ENCODE peak calls at places on chromosomes 12 and 14, in four cellular contexts. One of them, this sample, is unnamed.

GRCh38 chr12:106917503-106917902 is 38.2 kb upstream of the TMEM263 start:
- DNase-seq in K562: no peak
- DNase-seq in GM12878: no peak
- DNase-seq in SK-N-SH: no peak
- DNase-seq in this sample: no peak

GRCh38 chr12:113173081-113173698 is 12.1 kb downstream of the DDX54 start:
- DNase-seq in K562: no peak
- DNase-seq in GM12878: no peak
- DNase-seq in SK-N-SH: no peak
- DNase-seq in this sample: no peak

GRCh38 chr14:73741386-73741875 is 27.2 kb upstream of the PNMA1 start:
- DNase-seq in K562: peak; percentile 93
- DNase-seq in GM12878: no peak
- DNase-seq in SK-N-SH: peak; percentile 58
- DNase-seq in this sample: peak; percentile 69

GRCh38 chr14:103427485-103428443 is 42.5 kb downstream of the MARK3 start:
- DNase-seq in K562: peak; percentile 67
- DNase-seq in GM12878: peak; percentile 36
- DNase-seq in SK-N-SH: no peak
- DNase-seq in this sample: peak; percentile 19

GRCh38 chr14:104277416-104278213 is 139.2 kb downstream of the KIF26A start:
- DNase-seq in K562: no peak
- DNase-seq in GM12878: no peak
- DNase-seq in SK-N-SH: no peak
- DNase-seq in this sample: peak; percentile 4

GRCh38 chr14:71248204-71248603 is 340.9 kb downstream of the PCNX1 start:
- DNase-seq in K562: no peak
- DNase-seq in GM12878: no peak
- DNase-seq in SK-N-SH: no peak
- DNase-seq in this sample: no peak

GRCh38 chr14:61558271-61558670 is 137.0 kb upstream of the HIF1A start:
- DNase-seq in K562: no peak
- DNase-seq in GM12878: no peak
- DNase-seq in SK-N-SH: no peak
- DNase-seq in this sample: no peak

GRCh38 chr14:79186523-79186922 is 1016.4 kb downstream of the NRXN3 start:
- DNase-seq in K562: no peak
- DNase-seq in GM12878: no peak
- DNase-seq in SK-N-SH: no peak
- DNase-seq in this sample: no peak

GRCh38 chr12:102498471-102498870 is 18.1 kb upstream of the IGF1 start:
- DNase-seq in K562: no peak
- DNase-seq in GM12878: no peak
- DNase-seq in SK-N-SH: no peak
- DNase-seq in this sample: no peak

GRCh38 chr14:42222924-42223471 is 616.3 kb downstream of the LRFN5 start:
- DNase-seq in K562: no peak
- DNase-seq in GM12878: peak; percentile 67
- DNase-seq in SK-N-SH: no peak
- DNase-seq in this sample: no peak

GRCh38 chr12:112808176-112808575 is 16.6 kb downstream of the RPH3A start:
- DNase-seq in K562: no peak
- DNase-seq in GM12878: no peak
- DNase-seq in SK-N-SH: no peak
- DNase-seq in this sample: no peak

GRCh38 chr12:92470608-92471021 is 232.2 kb upstream of the PLEKHG7 start:
- DNase-seq in K562: no peak
- DNase-seq in GM12878: peak; percentile 91
- DNase-seq in SK-N-SH: no peak
- DNase-seq in this sample: no peak

GRCh38 chr14:90140298-90140955 is 78.6 kb downstream of the KCNK13 start:
- DNase-seq in K562: no peak
- DNase-seq in GM12878: no peak
- DNase-seq in SK-N-SH: no peak
- DNase-seq in this sample: no peak

GRCh38 chr14:92970233-92970625 is 47.3 kb downstream of the CHGA start:
- DNase-seq in K562: no peak
- DNase-seq in GM12878: no peak
- DNase-seq in SK-N-SH: no peak
- DNase-seq in this sample: no peak

GRCh38 chr14:105488781-105489606 is 2.1 kb upstream of the TEDC1 start:
- DNase-seq in K562: no peak
- DNase-seq in GM12878: no peak
- DNase-seq in SK-N-SH: no peak
- DNase-seq in this sample: no peak

GRCh38 chr12:52513736-52514135 is 6.5 kb downstream of the KRT5 start:
- DNase-seq in K562: no peak
- DNase-seq in GM12878: no peak
- DNase-seq in SK-N-SH: no peak
- DNase-seq in this sample: no peak

GRCh38 chr14:91369628-91370445 is 47.8 kb downstream of the CCDC88C start:
- DNase-seq in K562: no peak
- DNase-seq in GM12878: no peak
- DNase-seq in SK-N-SH: no peak
- DNase-seq in this sample: no peak

GRCh38 chr12:104653730-104654328 is 197.1 kb downstream of the CHST11 start:
- DNase-seq in K562: peak; percentile 50
- DNase-seq in GM12878: no peak
- DNase-seq in SK-N-SH: no peak
- DNase-seq in this sample: peak; percentile 48

GRCh38 chr12:27975222-27976136 is 2.9 kb upstream of the PTHLH start:
- DNase-seq in K562: peak; percentile 76
- DNase-seq in GM12878: no peak
- DNase-seq in SK-N-SH: peak; percentile 75
- DNase-seq in this sample: peak; percentile 56

GRCh38 chr12:81400024-81400423 is 322.1 kb downstream of the ACSS3 start:
- DNase-seq in K562: no peak
- DNase-seq in GM12878: no peak
- DNase-seq in SK-N-SH: no peak
- DNase-seq in this sample: no peak
- TF ChIP-seq USF1 in K562: no peak
- TF ChIP-seq USF1 in GM12878: no peak
- TF ChIP-seq USF1 in SK-N-SH: no peak
- TF ChIP-seq USF1 in this sample: no peak

GRCh38 chr14:68552597-68552996 is 240.3 kb downstream of the ZFP36L1 start:
- DNase-seq in K562: no peak
- DNase-seq in GM12878: no peak
- DNase-seq in SK-N-SH: no peak
- DNase-seq in this sample: no peak

GRCh38 chr14:68552075-68552474 is 240.8 kb downstream of the ZFP36L1 start:
- DNase-seq in K562: no peak
- DNase-seq in GM12878: no peak
- DNase-seq in SK-N-SH: no peak
- DNase-seq in this sample: no peak

GRCh38 chr14:68554231-68554630 is 238.6 kb downstream of the ZFP36L1 start:
- DNase-seq in K562: no peak
- DNase-seq in GM12878: no peak
- DNase-seq in SK-N-SH: no peak
- DNase-seq in this sample: no peak

GRCh38 chr14:68551045-68551683 is 241.7 kb downstream of the ZFP36L1 start:
- DNase-seq in K562: no peak
- DNase-seq in GM12878: no peak
- DNase-seq in SK-N-SH: no peak
- DNase-seq in this sample: no peak

GRCh38 chr14:68553326-68553725 is 239.5 kb downstream of the ZFP36L1 start:
- DNase-seq in K562: no peak
- DNase-seq in GM12878: no peak
- DNase-seq in SK-N-SH: no peak
- DNase-seq in this sample: no peak
- TF ChIP-seq USF1 in K562: no peak
- TF ChIP-seq USF1 in GM12878: no peak
- TF ChIP-seq USF1 in SK-N-SH: no peak
- TF ChIP-seq USF1 in this sample: no peak

DNA sequence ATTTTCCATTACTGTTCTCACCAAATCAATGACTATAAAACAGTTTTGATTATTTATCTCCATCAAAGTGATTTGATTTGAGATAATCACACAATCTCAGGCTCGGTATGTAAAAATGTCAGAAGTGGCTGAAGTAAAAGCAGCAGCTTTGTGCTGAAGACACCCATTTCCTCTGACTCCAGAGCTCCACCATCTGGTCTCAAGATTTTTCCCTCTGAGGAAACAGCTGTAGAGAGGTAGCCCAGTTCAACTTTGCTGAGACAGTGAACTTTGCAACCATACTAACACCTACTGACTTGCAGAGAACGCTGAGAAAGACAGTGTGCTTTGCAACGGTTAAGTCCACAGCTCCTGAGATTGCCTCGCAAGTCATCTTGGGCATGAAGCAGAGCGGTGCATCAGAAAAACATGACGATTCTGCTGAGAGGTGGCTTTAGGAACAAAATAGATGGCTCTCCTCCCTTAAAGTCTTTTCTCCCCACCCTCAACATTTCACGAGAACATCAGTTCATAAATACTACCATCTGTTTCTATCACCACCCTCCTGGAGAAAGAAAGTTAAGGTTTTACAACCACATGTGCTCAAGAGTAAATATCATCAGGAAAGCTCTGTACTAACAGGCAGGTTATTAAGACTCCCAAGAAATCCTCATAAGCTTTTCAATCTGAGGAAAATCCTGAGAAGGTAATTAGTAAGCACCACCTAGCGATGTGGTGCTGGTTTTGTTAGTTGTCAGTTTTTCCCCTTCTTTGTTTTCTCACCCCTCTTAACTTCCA is 34.8 kb downstream of the HIGD1C start:
- DNase-seq in K562: peak; percentile 39
- DNase-seq in GM12878: no peak
- DNase-seq in SK-N-SH: peak; percentile 44
- DNase-seq in this sample: peak; percentile 21
- TF ChIP-seq USF1 in K562: no peak
- TF ChIP-seq USF1 in GM12878: no peak
- TF ChIP-seq USF1 in SK-N-SH: no peak
- TF ChIP-seq USF1 in this sample: no peak

GRCh38 chr14:89013698-89014569 is 189.5 kb downstream of the TTC8 start:
- DNase-seq in K562: no peak
- DNase-seq in GM12878: no peak
- DNase-seq in SK-N-SH: no peak
- DNase-seq in this sample: no peak
- TF ChIP-seq USF1 in K562: no peak
- TF ChIP-seq USF1 in GM12878: no peak
- TF ChIP-seq USF1 in SK-N-SH: no peak
- TF ChIP-seq USF1 in this sample: no peak

GRCh38 chr14:96103560-96104460 is 64.6 kb downstream of the C14orf132 start:
- DNase-seq in K562: no peak
- DNase-seq in GM12878: no peak
- DNase-seq in SK-N-SH: peak; percentile 59
- DNase-seq in this sample: no peak

GRCh38 chr14:96105921-96106441 is 66.8 kb downstream of the C14orf132 start:
- DNase-seq in K562: no peak
- DNase-seq in GM12878: no peak
- DNase-seq in SK-N-SH: no peak
- DNase-seq in this sample: no peak

GRCh38 chr14:96106891-96107290 is 67.7 kb downstream of the C14orf132 start:
- DNase-seq in K562: no peak
- DNase-seq in GM12878: no peak
- DNase-seq in SK-N-SH: no peak
- DNase-seq in this sample: no peak

GRCh38 chr14:96104469-96105057 is 65.4 kb downstream of the C14orf132 start:
- DNase-seq in K562: no peak
- DNase-seq in GM12878: no peak
- DNase-seq in SK-N-SH: no peak
- DNase-seq in this sample: no peak

GRCh38 chr14:96105089-96105920 is 66.1 kb downstream of the C14orf132 start:
- DNase-seq in K562: no peak
- DNase-seq in GM12878: no peak
- DNase-seq in SK-N-SH: no peak
- DNase-seq in this sample: no peak
- TF ChIP-seq USF1 in K562: no peak
- TF ChIP-seq USF1 in GM12878: no peak
- TF ChIP-seq USF1 in SK-N-SH: no peak
- TF ChIP-seq USF1 in this sample: no peak

GRCh38 chr14:64675246-64675645 is 29.0 kb upstream of the PLEKHG3 start:
- DNase-seq in K562: no peak
- DNase-seq in GM12878: no peak
- DNase-seq in SK-N-SH: no peak
- DNase-seq in this sample: no peak
- TF ChIP-seq USF1 in K562: no peak
- TF ChIP-seq USF1 in GM12878: no peak
- TF ChIP-seq USF1 in SK-N-SH: no peak
- TF ChIP-seq USF1 in this sample: no peak

This sample was measured in WTC11.